ENCODE peak calls at places on chromosomes 1 and 21, in five cellular contexts. One of them, this sample, is unnamed. For H3K36me3, the result is how much of the 10 kb centered on the place peaks cover.

GRCh38 chr1:21931171-21932093 is 5.7 kb downstream of the HSPG2 start:
- ATAC-seq in HepG2: peak
- ATAC-seq in upper lobe of left lung: peak
- ATAC-seq in GM12878: no peak
- ATAC-seq in K562: peak
- ATAC-seq in this sample: peak

GRCh38 chr1:78005347-78005722 is 596 bp downstream of the DNAJB4 start:
- ATAC-seq in GM12878: no peak
- ATAC-seq in K562: no peak
- ATAC-seq in upper lobe of left lung: no peak
- ATAC-seq in HepG2: no peak
- ATAC-seq in this sample: no peak

GRCh38 chr21:27425574-27425973 is 458.7 kb upstream of the ADAMTS5 start:
- ATAC-seq in GM12878: no peak
- ATAC-seq in K562: no peak
- ATAC-seq in HepG2: no peak
- ATAC-seq in upper lobe of left lung: no peak
- ATAC-seq in this sample: no peak

GRCh38 chr1:11052839-11053757 is 6.1 kb upstream of the MASP2 start:
- ATAC-seq in HepG2: peak
- ATAC-seq in GM12878: peak
- ATAC-seq in K562: peak
- ATAC-seq in upper lobe of left lung: no peak
- ATAC-seq in this sample: peak

GRCh38 chr1:171421413-171422020 is 63.8 kb upstream of the PRRC2C start:
- ATAC-seq in GM12878: no peak
- ATAC-seq in upper lobe of left lung: no peak
- ATAC-seq in K562: no peak
- ATAC-seq in HepG2: no peak
- ATAC-seq in this sample: no peak

GRCh38 chr1:207423560-207424292 is 30.4 kb upstream of the CR2 start:
- ATAC-seq in upper lobe of left lung: no peak
- ATAC-seq in GM12878: peak
- ATAC-seq in HepG2: no peak
- ATAC-seq in K562: no peak
- ATAC-seq in this sample: no peak

GRCh38 chr1:119549719-119550141 is 42.7 kb downstream of the HSD3B1 start:
- ATAC-seq in K562: peak
- ATAC-seq in upper lobe of left lung: peak
- ATAC-seq in GM12878: peak
- ATAC-seq in HepG2: peak
- ATAC-seq in this sample: no peak

GRCh38 chr1:241979071-241979470 is 19.8 kb downstream of the MAP1LC3C start:
- ATAC-seq in HepG2: no peak
- ATAC-seq in K562: peak
- ATAC-seq in upper lobe of left lung: no peak
- ATAC-seq in GM12878: no peak
- ATAC-seq in this sample: no peak

GRCh38 chr1:54564312-54565112 is 16.5 kb downstream of the ACOT11 start:
- ATAC-seq in GM12878: no peak
- ATAC-seq in HepG2: peak
- ATAC-seq in K562: peak
- ATAC-seq in upper lobe of left lung: peak
- ATAC-seq in this sample: no peak

GRCh38 chr1:8323706-8324105 is 5.8 kb downstream of the SLC45A1 start:
- ATAC-seq in K562: peak
- ATAC-seq in upper lobe of left lung: no peak
- ATAC-seq in GM12878: no peak
- ATAC-seq in HepG2: peak
- ATAC-seq in this sample: peak

GRCh38 chr1:153945131-153945794 is 1.3 kb downstream of the DENND4B start:
- ATAC-seq in upper lobe of left lung: peak
- ATAC-seq in K562: peak
- ATAC-seq in GM12878: peak
- ATAC-seq in HepG2: peak
- ATAC-seq in this sample: peak

DNA sequence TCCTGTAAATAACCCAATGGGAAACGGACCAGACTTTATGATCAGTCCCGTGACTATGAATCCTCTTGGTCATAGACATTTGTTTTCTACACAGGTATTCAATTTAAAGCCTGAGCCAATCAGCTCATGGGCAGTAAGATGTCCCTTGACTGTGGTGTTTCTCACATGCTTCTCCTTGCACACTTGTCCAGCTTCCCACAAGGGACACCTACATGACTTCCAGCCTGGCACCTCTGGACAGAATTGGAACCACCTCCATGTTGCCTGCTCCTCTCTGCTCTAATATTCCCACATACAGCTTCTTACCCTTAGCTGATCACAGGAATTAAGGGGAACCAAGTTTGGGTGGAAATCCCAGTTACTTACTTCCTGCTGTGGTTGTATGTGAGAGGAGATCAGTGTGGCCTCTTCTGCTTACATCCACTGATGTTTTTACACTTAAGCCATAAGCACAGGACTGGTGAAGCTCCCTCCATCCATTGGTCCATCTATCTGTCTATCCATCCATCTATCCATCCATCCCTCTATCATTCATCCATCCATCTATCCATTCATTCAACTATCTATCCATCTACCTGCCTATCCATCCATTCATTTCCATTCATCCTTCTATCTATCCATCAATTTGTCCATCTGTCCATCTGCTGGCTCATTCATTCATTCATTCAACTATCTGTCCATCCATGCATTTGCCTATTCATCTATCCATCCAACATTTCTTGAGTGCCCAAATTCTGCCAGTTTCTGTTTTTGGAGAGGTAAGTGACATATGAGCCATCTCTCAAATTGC is 16.4 kb downstream of the RUNX1 start:
- ATAC-seq in GM12878: no peak
- ATAC-seq in HepG2: no peak
- ATAC-seq in upper lobe of left lung: no peak
- ATAC-seq in K562: no peak
- ATAC-seq in this sample: no peak
- H3K36me3 ChIP-seq in GM12878: under half
- H3K36me3 ChIP-seq in HepG2: under half
- H3K36me3 ChIP-seq in upper lobe of left lung: under half
- H3K36me3 ChIP-seq in K562: under half
- H3K36me3 ChIP-seq in this sample: under half

GRCh38 chr1:222926566-222926965 is 111.7 kb downstream of the DISP1 start:
- ATAC-seq in HepG2: no peak
- ATAC-seq in upper lobe of left lung: peak
- ATAC-seq in K562: peak
- ATAC-seq in GM12878: no peak
- ATAC-seq in this sample: no peak
- TF ChIP-seq EP300 in HepG2: no peak
- TF ChIP-seq EP300 in upper lobe of left lung: no peak
- TF ChIP-seq EP300 in K562: no peak
- TF ChIP-seq EP300 in GM12878: no peak
- TF ChIP-seq EP300 in this sample: no peak

DNA sequence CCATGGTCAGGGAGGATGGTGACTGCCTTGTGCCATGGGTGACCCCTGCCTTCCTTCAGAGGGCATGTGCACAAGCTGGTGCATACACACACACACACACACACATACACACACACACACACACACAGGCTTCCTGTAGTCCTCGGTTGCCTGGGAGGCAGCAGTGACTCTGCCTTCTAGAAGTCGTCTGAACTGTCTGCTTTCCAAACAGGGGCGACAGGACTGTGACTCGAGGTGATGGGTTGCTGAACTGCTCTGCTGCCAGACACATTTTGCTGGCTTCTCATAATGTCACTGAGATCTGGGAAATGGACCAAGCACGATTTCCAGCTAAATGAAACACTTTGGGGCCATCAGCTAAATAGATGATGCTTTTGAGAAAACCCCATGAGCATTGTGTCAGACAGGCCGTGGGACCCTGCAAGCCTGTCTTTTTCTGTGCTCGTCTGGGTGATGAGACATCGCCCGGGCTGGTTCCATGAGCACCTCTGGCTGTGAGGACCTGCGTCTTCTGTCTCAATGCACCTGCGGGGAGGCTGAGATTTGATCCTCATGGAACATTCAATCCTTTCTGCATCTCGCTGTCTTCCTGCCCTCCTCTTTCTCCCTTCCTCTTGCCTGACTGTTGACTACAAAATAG is 436.7 kb downstream of the CAMTA1 start:
- ATAC-seq in GM12878: no peak
- ATAC-seq in HepG2: no peak
- ATAC-seq in upper lobe of left lung: no peak
- ATAC-seq in K562: no peak
- ATAC-seq in this sample: no peak
- H3K36me3 ChIP-seq in GM12878: under half
- H3K36me3 ChIP-seq in HepG2: under half
- H3K36me3 ChIP-seq in upper lobe of left lung: under half
- H3K36me3 ChIP-seq in K562: under half
- H3K36me3 ChIP-seq in this sample: under half

GRCh38 chr1:9436258-9436657 is 103.0 kb upstream of the SLC25A33 start:
- ATAC-seq in GM12878: no peak
- ATAC-seq in HepG2: peak
- ATAC-seq in K562: no peak
- ATAC-seq in upper lobe of left lung: no peak
- ATAC-seq in this sample: no peak
- TF ChIP-seq EP300 in GM12878: no peak
- TF ChIP-seq EP300 in HepG2: no peak
- TF ChIP-seq EP300 in K562: no peak
- TF ChIP-seq EP300 in upper lobe of left lung: no peak
- TF ChIP-seq EP300 in this sample: no peak

GRCh38 chr21:43691086-43691795 is 27.7 kb upstream of the PDXK start:
- ATAC-seq in upper lobe of left lung: no peak
- ATAC-seq in HepG2: no peak
- ATAC-seq in GM12878: no peak
- ATAC-seq in K562: no peak
- ATAC-seq in this sample: no peak

GRCh38 chr21:43691801-43692200 is 27.1 kb upstream of the PDXK start:
- ATAC-seq in HepG2: no peak
- ATAC-seq in K562: no peak
- ATAC-seq in upper lobe of left lung: no peak
- ATAC-seq in GM12878: no peak
- ATAC-seq in this sample: no peak

GRCh38 chr21:43689556-43690337 is 29.2 kb upstream of the PDXK start:
- ATAC-seq in GM12878: no peak
- ATAC-seq in upper lobe of left lung: no peak
- ATAC-seq in K562: no peak
- ATAC-seq in HepG2: no peak
- ATAC-seq in this sample: no peak

GRCh38 chr21:43688906-43689305 is 29.5 kb downstream of the RRP1B start:
- ATAC-seq in HepG2: no peak
- ATAC-seq in upper lobe of left lung: no peak
- ATAC-seq in GM12878: no peak
- ATAC-seq in K562: no peak
- ATAC-seq in this sample: no peak

DNA sequence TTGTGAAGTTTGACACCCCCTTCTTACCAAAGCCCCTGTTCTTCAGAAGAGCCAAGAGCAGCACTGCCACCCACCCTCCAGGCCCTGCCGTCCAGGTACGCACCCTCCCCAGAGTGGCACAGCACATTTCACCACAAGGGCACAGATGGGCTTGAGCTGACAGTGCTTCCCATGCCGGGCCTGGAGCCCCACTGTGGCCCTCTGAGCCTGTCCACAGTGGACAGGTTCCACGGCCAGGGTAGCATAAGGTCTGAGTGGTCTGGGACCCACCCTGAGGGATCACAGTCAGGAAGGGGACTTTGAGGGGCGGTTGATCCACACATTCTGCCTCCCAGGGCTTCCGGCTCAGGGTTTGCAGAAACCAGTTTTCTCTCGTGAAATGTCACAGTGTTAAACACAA is 28.6 kb upstream of the PDXK start:
- ATAC-seq in upper lobe of left lung: no peak
- ATAC-seq in HepG2: no peak
- ATAC-seq in K562: no peak
- ATAC-seq in GM12878: no peak
- ATAC-seq in this sample: no peak
- H3K36me3 ChIP-seq in upper lobe of left lung: half or more
- H3K36me3 ChIP-seq in HepG2: under half
- H3K36me3 ChIP-seq in K562: half or more
- H3K36me3 ChIP-seq in GM12878: under half
- H3K36me3 ChIP-seq in this sample: half or more

GRCh38 chr1:15226626-15227286 is 20.3 kb upstream of the FHAD1 start:
- ATAC-seq in GM12878: no peak
- ATAC-seq in upper lobe of left lung: no peak
- ATAC-seq in K562: no peak
- ATAC-seq in HepG2: no peak
- ATAC-seq in this sample: no peak
- TF ChIP-seq EP300 in GM12878: no peak
- TF ChIP-seq EP300 in upper lobe of left lung: no peak
- TF ChIP-seq EP300 in K562: no peak
- TF ChIP-seq EP300 in HepG2: no peak
- TF ChIP-seq EP300 in this sample: no peak

GRCh38 chr1:16989676-16990391 is 9.4 kb upstream of the MFAP2 start:
- ATAC-seq in K562: no peak
- ATAC-seq in GM12878: no peak
- ATAC-seq in upper lobe of left lung: no peak
- ATAC-seq in HepG2: no peak
- ATAC-seq in this sample: no peak
- H3K36me3 ChIP-seq in K562: under half
- H3K36me3 ChIP-seq in GM12878: under half
- H3K36me3 ChIP-seq in upper lobe of left lung: half or more
- H3K36me3 ChIP-seq in HepG2: under half
- H3K36me3 ChIP-seq in this sample: under half

GRCh38 chr1:222777463-222777862 is 37.4 kb upstream of the DISP1 start:
- ATAC-seq in HepG2: no peak
- ATAC-seq in K562: no peak
- ATAC-seq in upper lobe of left lung: no peak
- ATAC-seq in GM12878: no peak
- ATAC-seq in this sample: no peak
- TF ChIP-seq EP300 in HepG2: no peak
- TF ChIP-seq EP300 in K562: no peak
- TF ChIP-seq EP300 in upper lobe of left lung: no peak
- TF ChIP-seq EP300 in GM12878: no peak
- TF ChIP-seq EP300 in this sample: no peak